ENCODE peak calls at places on chromosomes 13 and 19, in ten cellular contexts. One of them, this sample, is unnamed.

GRCh38 chr13:50801087-50801931 is 42.2 kb downstream of the DLEU7 start:
- DNase-seq in ovary: peak
- DNase-seq in upper lobe of left lung: peak
- DNase-seq in transverse colon: peak
- DNase-seq in suprapubic skin: no peak
- DNase-seq in A549: peak
- DNase-seq in tibial nerve: no peak
- DNase-seq in esophagus muscularis mucosa: no peak
- DNase-seq in sigmoid colon: no peak
- DNase-seq in GM12878: peak
- DNase-seq in this sample: peak

GRCh38 chr13:38766799-38767198 is 79.9 kb downstream of the FREM2 start:
- DNase-seq in ovary: no peak
- DNase-seq in upper lobe of left lung: no peak
- DNase-seq in transverse colon: no peak
- DNase-seq in suprapubic skin: no peak
- DNase-seq in A549: no peak
- DNase-seq in tibial nerve: no peak
- DNase-seq in esophagus muscularis mucosa: no peak
- DNase-seq in sigmoid colon: no peak
- DNase-seq in GM12878: no peak
- DNase-seq in this sample: no peak

GRCh38 chr19:13208964-13209796 is 59.0 kb downstream of the IER2 start:
- DNase-seq in ovary: peak
- DNase-seq in upper lobe of left lung: no peak
- DNase-seq in transverse colon: no peak
- DNase-seq in suprapubic skin: no peak
- DNase-seq in A549: no peak
- DNase-seq in tibial nerve: no peak
- DNase-seq in esophagus muscularis mucosa: no peak
- DNase-seq in sigmoid colon: no peak
- DNase-seq in GM12878: no peak
- DNase-seq in this sample: no peak

GRCh38 chr13:38180100-38180499 is 169.6 kb upstream of the UFM1 start:
- DNase-seq in ovary: no peak
- DNase-seq in upper lobe of left lung: no peak
- DNase-seq in transverse colon: no peak
- DNase-seq in suprapubic skin: no peak
- DNase-seq in A549: no peak
- DNase-seq in tibial nerve: no peak
- DNase-seq in esophagus muscularis mucosa: no peak
- DNase-seq in sigmoid colon: no peak
- DNase-seq in GM12878: no peak
- DNase-seq in this sample: no peak

GRCh38 chr19:50481351-50482149 is 4.9 kb upstream of the GARIN5A start:
- DNase-seq in ovary: no peak
- DNase-seq in upper lobe of left lung: no peak
- DNase-seq in transverse colon: no peak
- DNase-seq in suprapubic skin: no peak
- DNase-seq in A549: no peak
- DNase-seq in tibial nerve: no peak
- DNase-seq in esophagus muscularis mucosa: no peak
- DNase-seq in sigmoid colon: no peak
- DNase-seq in GM12878: no peak
- DNase-seq in this sample: no peak

GRCh38 chr13:39496487-39496998 is 106.5 kb downstream of the LHFPL6 start:
- DNase-seq in ovary: no peak
- DNase-seq in upper lobe of left lung: no peak
- DNase-seq in transverse colon: no peak
- DNase-seq in suprapubic skin: no peak
- DNase-seq in A549: no peak
- DNase-seq in tibial nerve: no peak
- DNase-seq in esophagus muscularis mucosa: peak
- DNase-seq in sigmoid colon: no peak
- DNase-seq in GM12878: no peak
- DNase-seq in this sample: no peak

GRCh38 chr13:19184176-19184575 is 2.6 kb upstream of the TUBA3C start:
- DNase-seq in ovary: no peak
- DNase-seq in upper lobe of left lung: no peak
- DNase-seq in transverse colon: no peak
- DNase-seq in suprapubic skin: peak
- DNase-seq in A549: no peak
- DNase-seq in tibial nerve: no peak
- DNase-seq in esophagus muscularis mucosa: no peak
- DNase-seq in sigmoid colon: no peak
- DNase-seq in GM12878: no peak
- DNase-seq in this sample: peak

GRCh38 chr13:95087746-95088305 is 213.4 kb downstream of the ABCC4 start:
- DNase-seq in ovary: no peak
- DNase-seq in upper lobe of left lung: no peak
- DNase-seq in transverse colon: no peak
- DNase-seq in suprapubic skin: no peak
- DNase-seq in A549: no peak
- DNase-seq in tibial nerve: no peak
- DNase-seq in esophagus muscularis mucosa: no peak
- DNase-seq in sigmoid colon: no peak
- DNase-seq in GM12878: no peak
- DNase-seq in this sample: no peak

GRCh38 chr13:66348745-66349720 is 881.1 kb downstream of the PCDH9 start:
- DNase-seq in ovary: no peak
- DNase-seq in upper lobe of left lung: peak
- DNase-seq in transverse colon: no peak
- DNase-seq in suprapubic skin: no peak
- DNase-seq in A549: no peak
- DNase-seq in tibial nerve: no peak
- DNase-seq in esophagus muscularis mucosa: no peak
- DNase-seq in sigmoid colon: no peak
- DNase-seq in GM12878: no peak
- DNase-seq in this sample: no peak

GRCh38 chr19:16467581-16467980 is 4.2 kb downstream of the EPS15L1 start:
- DNase-seq in ovary: no peak
- DNase-seq in upper lobe of left lung: no peak
- DNase-seq in transverse colon: no peak
- DNase-seq in suprapubic skin: no peak
- DNase-seq in A549: no peak
- DNase-seq in tibial nerve: no peak
- DNase-seq in esophagus muscularis mucosa: no peak
- DNase-seq in sigmoid colon: no peak
- DNase-seq in GM12878: no peak
- DNase-seq in this sample: no peak

DNA sequence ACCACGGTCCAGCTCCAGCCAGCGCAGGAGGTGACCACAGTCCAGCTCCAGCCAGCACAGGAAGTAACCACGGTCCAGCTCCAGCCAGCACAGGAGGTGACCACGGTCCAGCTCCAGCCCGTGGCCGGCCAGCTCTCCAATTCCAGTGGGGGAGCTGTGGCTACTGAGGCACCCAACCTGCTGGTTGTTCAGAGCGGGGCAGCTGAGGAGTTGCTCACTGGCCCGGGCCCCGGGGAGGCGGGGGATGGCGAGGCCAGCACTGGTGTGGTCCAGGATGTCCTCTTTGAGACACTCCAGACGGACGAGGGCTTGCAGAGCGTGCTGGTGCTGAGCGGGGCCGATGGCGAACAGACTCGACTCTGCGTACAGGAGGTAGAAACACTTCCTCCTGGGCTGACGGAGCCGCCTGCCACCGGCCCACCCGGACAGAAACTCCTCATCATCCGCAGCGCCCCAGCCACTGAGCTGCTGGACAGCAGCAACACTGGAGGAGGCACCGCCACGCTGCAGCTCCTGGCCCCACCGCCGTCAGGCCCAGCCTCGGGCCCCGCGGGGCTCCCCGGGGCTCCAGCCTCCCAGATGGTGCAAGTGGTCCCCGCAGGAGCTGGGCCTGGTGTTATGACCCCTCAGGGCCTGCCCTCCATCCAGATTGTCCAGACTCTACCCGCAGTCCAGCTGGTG is 1.2 kb upstream of the NAT14 start:
- DNase-seq in ovary: peak
- DNase-seq in upper lobe of left lung: no peak
- DNase-seq in transverse colon: no peak
- DNase-seq in suprapubic skin: no peak
- DNase-seq in A549: no peak
- DNase-seq in tibial nerve: no peak
- DNase-seq in esophagus muscularis mucosa: no peak
- DNase-seq in sigmoid colon: peak
- DNase-seq in GM12878: no peak
- DNase-seq in this sample: no peak
- H3K4me3 ChIP-seq in ovary: no peak
- H3K4me3 ChIP-seq in upper lobe of left lung: no peak
- H3K4me3 ChIP-seq in transverse colon: no peak
- H3K4me3 ChIP-seq in suprapubic skin: no peak
- H3K4me3 ChIP-seq in A549: no peak
- H3K4me3 ChIP-seq in tibial nerve: no peak
- H3K4me3 ChIP-seq in esophagus muscularis mucosa: no peak
- H3K4me3 ChIP-seq in sigmoid colon: no peak
- H3K4me3 ChIP-seq in GM12878: no peak
- H3K4me3 ChIP-seq in this sample: no peak

DNA sequence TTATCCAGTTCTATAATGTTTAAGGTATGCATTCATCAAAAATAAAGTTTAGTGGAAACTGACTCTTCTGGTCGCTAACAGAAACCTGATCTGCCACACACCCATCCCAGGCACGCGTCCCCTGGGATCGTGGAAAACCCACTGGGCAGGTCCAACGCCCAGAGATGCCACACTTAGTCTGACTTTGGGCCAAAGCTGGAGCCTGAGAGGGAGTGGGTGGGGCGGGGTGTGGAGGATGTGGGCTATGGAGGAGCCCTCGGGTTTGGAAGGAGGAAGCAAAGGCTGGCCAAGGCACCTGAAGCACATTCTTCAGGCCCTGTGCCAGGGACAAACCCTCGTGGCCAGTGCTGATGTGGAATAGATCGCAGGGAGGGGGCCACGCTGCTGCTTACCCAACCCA is 2.5 kb downstream of the IGFL1 start:
- DNase-seq in ovary: no peak
- DNase-seq in upper lobe of left lung: peak
- DNase-seq in transverse colon: no peak
- DNase-seq in suprapubic skin: no peak
- DNase-seq in A549: no peak
- DNase-seq in tibial nerve: no peak
- DNase-seq in esophagus muscularis mucosa: no peak
- DNase-seq in sigmoid colon: no peak
- DNase-seq in GM12878: no peak
- DNase-seq in this sample: peak
- TF ChIP-seq EP300 in ovary: no peak
- TF ChIP-seq EP300 in upper lobe of left lung: no peak
- TF ChIP-seq EP300 in transverse colon: no peak
- TF ChIP-seq EP300 in suprapubic skin: no peak
- TF ChIP-seq EP300 in A549: no peak
- TF ChIP-seq EP300 in tibial nerve: no peak
- TF ChIP-seq EP300 in esophagus muscularis mucosa: no peak
- TF ChIP-seq EP300 in sigmoid colon: no peak
- TF ChIP-seq EP300 in GM12878: no peak
- TF ChIP-seq EP300 in this sample: no peak

GRCh38 chr19:10766681-10767201 is 48.9 kb downstream of the DNM2 start:
- DNase-seq in ovary: no peak
- DNase-seq in upper lobe of left lung: no peak
- DNase-seq in transverse colon: no peak
- DNase-seq in suprapubic skin: no peak
- DNase-seq in A549: no peak
- DNase-seq in tibial nerve: no peak
- DNase-seq in esophagus muscularis mucosa: no peak
- DNase-seq in sigmoid colon: no peak
- DNase-seq in GM12878: no peak
- DNase-seq in this sample: peak

GRCh38 chr19:10768369-10768768 is 50.5 kb downstream of the DNM2 start:
- DNase-seq in ovary: no peak
- DNase-seq in upper lobe of left lung: no peak
- DNase-seq in transverse colon: no peak
- DNase-seq in suprapubic skin: no peak
- DNase-seq in A549: no peak
- DNase-seq in tibial nerve: no peak
- DNase-seq in esophagus muscularis mucosa: no peak
- DNase-seq in sigmoid colon: no peak
- DNase-seq in GM12878: no peak
- DNase-seq in this sample: no peak

GRCh38 chr19:10767726-10768125 is 49.8 kb downstream of the DNM2 start:
- DNase-seq in ovary: no peak
- DNase-seq in upper lobe of left lung: no peak
- DNase-seq in transverse colon: no peak
- DNase-seq in suprapubic skin: no peak
- DNase-seq in A549: no peak
- DNase-seq in tibial nerve: no peak
- DNase-seq in esophagus muscularis mucosa: no peak
- DNase-seq in sigmoid colon: no peak
- DNase-seq in GM12878: no peak
- DNase-seq in this sample: no peak

GRCh38 chr19:10768936-10769335 is 51.1 kb downstream of the DNM2 start:
- DNase-seq in ovary: no peak
- DNase-seq in upper lobe of left lung: no peak
- DNase-seq in transverse colon: no peak
- DNase-seq in suprapubic skin: no peak
- DNase-seq in A549: no peak
- DNase-seq in tibial nerve: no peak
- DNase-seq in esophagus muscularis mucosa: no peak
- DNase-seq in sigmoid colon: no peak
- DNase-seq in GM12878: no peak
- DNase-seq in this sample: no peak

GRCh38 chr19:10769533-10770491 is 51.9 kb downstream of the DNM2 start:
- DNase-seq in ovary: peak
- DNase-seq in upper lobe of left lung: peak
- DNase-seq in transverse colon: peak
- DNase-seq in suprapubic skin: no peak
- DNase-seq in A549: no peak
- DNase-seq in tibial nerve: peak
- DNase-seq in esophagus muscularis mucosa: no peak
- DNase-seq in sigmoid colon: peak
- DNase-seq in GM12878: no peak
- DNase-seq in this sample: peak
- TF ChIP-seq CTCF in ovary: peak
- TF ChIP-seq CTCF in upper lobe of left lung: no peak
- TF ChIP-seq CTCF in transverse colon: peak
- TF ChIP-seq CTCF in suprapubic skin: no peak
- TF ChIP-seq CTCF in A549: peak
- TF ChIP-seq CTCF in tibial nerve: no peak
- TF ChIP-seq CTCF in esophagus muscularis mucosa: peak
- TF ChIP-seq CTCF in sigmoid colon: no peak
- TF ChIP-seq CTCF in GM12878: no peak
- TF ChIP-seq CTCF in this sample: no peak

DNA sequence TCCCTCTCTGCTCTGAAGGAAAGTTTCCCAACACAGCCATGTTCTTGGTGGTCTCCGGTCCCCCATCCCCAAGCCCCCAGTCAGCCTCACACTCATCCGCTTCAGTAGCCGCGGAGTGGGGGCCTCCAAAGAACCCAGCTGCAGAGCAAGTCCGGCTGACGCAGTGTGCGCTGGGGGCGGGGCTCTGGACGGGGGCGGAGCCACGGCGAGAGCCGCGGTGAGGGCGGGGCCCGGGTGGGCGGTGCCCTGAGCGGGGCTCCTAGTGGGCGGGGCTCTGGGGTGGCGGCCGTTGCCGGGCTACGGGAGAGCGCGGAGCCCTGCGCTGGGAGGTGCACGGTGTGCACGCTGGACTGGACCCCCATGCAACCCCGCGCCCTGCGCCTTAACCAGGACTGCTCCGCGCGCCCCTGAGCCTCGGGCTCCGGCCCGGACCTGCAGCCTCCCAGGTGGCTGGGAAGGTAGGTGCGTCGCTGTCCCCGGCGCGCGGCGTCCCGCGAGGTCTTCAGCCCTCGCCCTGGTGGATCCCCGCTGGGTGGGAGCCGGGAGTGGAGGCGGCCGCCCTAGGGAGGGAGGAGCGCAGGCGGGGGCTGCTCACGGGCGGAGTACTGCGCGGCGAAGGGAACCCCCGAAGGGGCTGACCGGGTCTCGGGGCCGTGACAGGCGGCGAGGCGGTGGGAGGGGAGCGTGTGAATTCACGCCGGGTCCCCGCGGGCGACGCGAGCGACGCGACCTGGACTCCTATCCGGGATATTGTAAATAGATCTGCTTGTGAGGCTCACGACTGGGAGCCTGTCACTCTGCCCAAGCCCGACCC is 9.1 kb downstream of the TNFRSF19 start:
- DNase-seq in ovary: peak
- DNase-seq in upper lobe of left lung: peak
- DNase-seq in transverse colon: peak
- DNase-seq in suprapubic skin: peak
- DNase-seq in A549: peak
- DNase-seq in tibial nerve: peak
- DNase-seq in esophagus muscularis mucosa: peak
- DNase-seq in sigmoid colon: peak
- DNase-seq in GM12878: no peak
- DNase-seq in this sample: peak
- H3K4me3 ChIP-seq in ovary: peak
- H3K4me3 ChIP-seq in upper lobe of left lung: peak
- H3K4me3 ChIP-seq in transverse colon: peak
- H3K4me3 ChIP-seq in suprapubic skin: peak
- H3K4me3 ChIP-seq in A549: peak
- H3K4me3 ChIP-seq in tibial nerve: peak
- H3K4me3 ChIP-seq in esophagus muscularis mucosa: peak
- H3K4me3 ChIP-seq in sigmoid colon: peak
- H3K4me3 ChIP-seq in GM12878: peak
- H3K4me3 ChIP-seq in this sample: peak

This sample was measured in stomach.